ENCODE peak calls at places on chromosomes 16 and 17, in five cellular contexts. U is bronchial epithelial cell, E is breast epithelium, G is omental fat pad, Y is tibial nerve. A is an unnamed sample.

GRCh38 chr17:31392002-31392855 is 754 bp downstream of the RAB11FIP4 start:
- DNase-seq in G (no peak), E (no peak), U (no peak), Y (no peak), A (no peak)

GRCh38 chr17:16878547-16879100 is 93.3 kb downstream of the TNFRSF13B start:
- DNase-seq in U (no peak), E (no peak), Y (no peak), G (no peak), A (no peak)

GRCh38 chr17:77111916-77112315 is 28.9 kb upstream of the SEC14L1 start:
- DNase-seq in Y (no peak), G (no peak), E (no peak), U (no peak), A (no peak)

GRCh38 chr16:17921357-17921978 is 415.1 kb downstream of the NPIPA8 start:
- DNase-seq in Y (no peak), U (peak), G (no peak), E (no peak), A (peak)

GRCh38 chr16:8493885-8494487 is 96.3 kb downstream of the TMEM114 start:
- DNase-seq in Y (no peak), U (no peak), G (no peak), E (no peak), A (no peak)

GRCh38 chr16:56041556-56042140 is 149.6 kb upstream of the GNAO1 start:
- DNase-seq in E (no peak), U (peak), G (no peak), Y (no peak), A (no peak)

GRCh38 chr16:22141746-22142145 is 20.6 kb upstream of the SDR42E2 start:
- DNase-seq in E (no peak), U (peak), Y (no peak), G (no peak), A (no peak)

GRCh38 chr17:5500804-5501391 is 14.5 kb downstream of the MIS12 start:
- DNase-seq in G (no peak), U (peak), Y (peak), E (peak), A (peak)

GRCh38 chr17:65531508-65532431 is 29.7 kb downstream of the AXIN2 start:
- DNase-seq in E (no peak), U (no peak), G (peak), Y (peak), A (no peak)

GRCh38 chr16:57017251-57017650 is 27.9 kb downstream of the NLRC5 start:
- DNase-seq in Y (no peak), U (peak), E (no peak), G (no peak), A (no peak)

GRCh38 chr16:31090540-31090939 is 1.8 kb upstream of the PRSS53 start:
- DNase-seq in U (peak), E (no peak), Y (no peak), G (no peak), A (no peak)

GRCh38 chr16:10941127-10941933 is 938 bp downstream of the DEXI start:
- DNase-seq in G (no peak), U (no peak), Y (no peak), E (no peak), A (no peak)

GRCh38 chr17:76048711-76049110 is 21.6 kb upstream of the EVPL start:
- DNase-seq in G (no peak), U (no peak), Y (no peak), E (no peak), A (no peak)

GRCh38 chr17:9241371-9241712 is 220.0 kb downstream of the NTN1 start:
- DNase-seq in U (no peak), Y (no peak), G (no peak), E (no peak), A (no peak)

GRCh38 chr16:49704586-49705155 is 151.2 kb downstream of the ZNF423 start:
- DNase-seq in U (no peak), Y (no peak), G (no peak), E (no peak), A (no peak)

GRCh38 chr17:29566473-29567361 is at the start of gene ABHD15:
- DNase-seq in U (peak), G (peak), Y (peak), E (peak), A (peak)

GRCh38 chr17:51000835-51001638 is 119.6 kb downstream of the SPAG9 start:
- DNase-seq in Y (peak), E (no peak), U (peak), G (no peak), A (no peak)

GRCh38 chr17:78238823-78239488 is 7.5 kb downstream of the TMEM235 start:
- DNase-seq in E (no peak), Y (no peak), G (no peak), U (no peak), A (no peak)

GRCh38 chr16:81598083-81598482 is 153.5 kb downstream of the CMIP start:
- DNase-seq in E (no peak), U (no peak), Y (no peak), G (no peak), A (no peak)

GRCh38 chr16:88449267-88449561 is 3.9 kb upstream of the ZFPM1 start:
- DNase-seq in G (no peak), Y (no peak), U (no peak), E (no peak), A (no peak)

GRCh38 chr16:1335996-1336395 is 2.6 kb downstream of the BAIAP3 start:
- DNase-seq in G (no peak), Y (no peak), U (no peak), E (no peak), A (no peak)
- TF ChIP-seq CTCF in G (no peak), Y (no peak), U (no peak), E (no peak), A (no peak)

DNA sequence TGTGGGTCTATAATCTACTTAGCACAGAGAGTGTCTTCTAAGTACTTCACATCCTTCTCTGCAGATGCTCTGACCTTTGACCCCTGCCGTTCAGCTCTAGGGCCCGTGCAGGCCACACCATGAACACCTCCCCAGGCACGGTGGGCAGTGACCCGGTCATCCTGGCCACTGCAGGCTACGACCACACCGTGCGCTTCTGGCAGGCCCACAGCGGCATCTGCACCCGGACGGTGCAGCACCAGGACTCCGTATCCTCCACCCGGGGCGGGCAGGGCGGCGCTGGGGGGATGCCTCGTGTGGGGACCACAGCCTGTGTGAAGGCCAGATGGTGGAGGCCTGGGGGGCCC is 686 bp downstream of the MLST8 start:
- DNase-seq in G (no peak), Y (peak), E (no peak), U (no peak), A (no peak)
- TF ChIP-seq CTCF in G (no peak), Y (no peak), E (no peak), U (no peak), A (no peak)

GRCh38 chr16:74766729-74767128 is 7.9 kb downstream of the FA2H start:
- DNase-seq in Y (no peak), E (no peak), G (no peak), U (no peak), A (no peak)
- TF ChIP-seq CTCF in Y (no peak), E (no peak), G (no peak), U (no peak), A (no peak)

GRCh38 chr17:45305532-45306087 is 11.2 kb downstream of the MAP3K14 start:
- DNase-seq in Y (no peak), G (no peak), E (no peak), U (no peak), A (no peak)

GRCh38 chr17:45306094-45306493 is 10.7 kb downstream of the MAP3K14 start:
- DNase-seq in E (no peak), Y (no peak), G (no peak), U (no peak), A (no peak)

GRCh38 chr17:45307290-45308015 is 9.4 kb downstream of the MAP3K14 start:
- DNase-seq in E (no peak), G (no peak), Y (peak), U (peak), A (no peak)

GRCh38 chr17:45308016-45308365 is 8.8 kb downstream of the MAP3K14 start:
- DNase-seq in Y (no peak), U (no peak), G (no peak), E (no peak), A (no peak)

DNA sequence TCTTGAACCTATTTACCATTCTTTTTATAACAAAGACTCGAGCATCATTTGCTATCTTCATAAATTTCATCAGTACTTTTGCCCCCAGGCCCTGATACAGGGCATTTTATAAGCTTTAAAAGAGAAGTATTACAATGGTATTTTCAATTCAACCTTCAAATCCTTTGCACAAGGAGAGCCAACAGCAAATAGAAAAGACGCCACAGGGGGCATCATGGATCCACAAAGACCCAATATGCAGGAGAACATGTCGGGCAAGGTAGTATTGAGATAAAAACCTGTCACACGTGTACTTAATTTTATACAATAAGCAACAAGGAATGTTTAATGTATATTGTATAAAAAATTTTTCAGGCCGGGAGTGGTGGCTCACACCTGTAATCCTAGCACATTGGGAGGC is 10.2 kb downstream of the MAP3K14 start:
- DNase-seq in G (no peak), U (no peak), Y (no peak), E (no peak), A (no peak)
- TF ChIP-seq CTCF in G (no peak), U (no peak), Y (no peak), E (no peak), A (no peak)

GRCh38 chr17:60577147-60577925 is 22.7 kb upstream of the PPM1D start:
- DNase-seq in Y (peak), G (no peak), E (no peak), U (no peak), A (no peak)
- TF ChIP-seq CTCF in Y (peak), G (no peak), E (no peak), U (no peak), A (no peak)

A was measured in natural killer cell.